ENCODE peak calls at places on chromosomes 13 and 19, in nine cellular contexts. One of them, this sample, is unnamed.

GRCh38 chr19:42170715-42171114 is 38.5 kb upstream of the POU2F2 start:
- DNase-seq in activated effector memory CD4-positive, alpha-beta T cell treated with Interleukin-2 at 50 U/mL for 16 hours: no peak
- DNase-seq in CD8-positive, alpha-beta T cell: no peak
- DNase-seq in stimulated activated CD4-positive, alpha-beta T cell treated with anti-CD3 and anti-CD28 coated beads, Interleukin-4, amount 100 ng/mL, for 24 hours: no peak
- DNase-seq in keratinocyte: no peak
- DNase-seq in esophagus muscularis mucosa: no peak
- DNase-seq in NCI-H345: no peak
- DNase-seq in GM13977: no peak
- DNase-seq in activated CD4-positive, alpha-beta T cell treated with anti-CD3 and anti-CD28 coated beads, Interleukin-2, amount 50 U/mL, for 24 hours: no peak
- DNase-seq in this sample: no peak

GRCh38 chr13:31051999-31052398 is 109.7 kb downstream of the HSPH1 start:
- DNase-seq in activated CD4-positive, alpha-beta T cell treated with anti-CD3 and anti-CD28 coated beads, Interleukin-2, amount 50 U/mL, for 24 hours: no peak
- DNase-seq in CD8-positive, alpha-beta T cell: no peak
- DNase-seq in GM13977: no peak
- DNase-seq in NCI-H345: no peak
- DNase-seq in stimulated activated CD4-positive, alpha-beta T cell treated with anti-CD3 and anti-CD28 coated beads, Interleukin-4, amount 100 ng/mL, for 24 hours: no peak
- DNase-seq in activated effector memory CD4-positive, alpha-beta T cell treated with Interleukin-2 at 50 U/mL for 16 hours: no peak
- DNase-seq in esophagus muscularis mucosa: no peak
- DNase-seq in keratinocyte: no peak
- DNase-seq in this sample: no peak

GRCh38 chr13:45838171-45838745 is 13.3 kb downstream of the SIAH3 start:
- DNase-seq in GM13977: no peak
- DNase-seq in stimulated activated CD4-positive, alpha-beta T cell treated with anti-CD3 and anti-CD28 coated beads, Interleukin-4, amount 100 ng/mL, for 24 hours: no peak
- DNase-seq in esophagus muscularis mucosa: no peak
- DNase-seq in NCI-H345: no peak
- DNase-seq in CD8-positive, alpha-beta T cell: no peak
- DNase-seq in activated effector memory CD4-positive, alpha-beta T cell treated with Interleukin-2 at 50 U/mL for 16 hours: no peak
- DNase-seq in activated CD4-positive, alpha-beta T cell treated with anti-CD3 and anti-CD28 coated beads, Interleukin-2, amount 50 U/mL, for 24 hours: no peak
- DNase-seq in keratinocyte: no peak
- DNase-seq in this sample: no peak

GRCh38 chr13:79037197-79037596 is 368.9 kb downstream of the RBM26 start:
- DNase-seq in stimulated activated CD4-positive, alpha-beta T cell treated with anti-CD3 and anti-CD28 coated beads, Interleukin-4, amount 100 ng/mL, for 24 hours: no peak
- DNase-seq in esophagus muscularis mucosa: no peak
- DNase-seq in NCI-H345: no peak
- DNase-seq in CD8-positive, alpha-beta T cell: no peak
- DNase-seq in activated CD4-positive, alpha-beta T cell treated with anti-CD3 and anti-CD28 coated beads, Interleukin-2, amount 50 U/mL, for 24 hours: no peak
- DNase-seq in activated effector memory CD4-positive, alpha-beta T cell treated with Interleukin-2 at 50 U/mL for 16 hours: no peak
- DNase-seq in keratinocyte: no peak
- DNase-seq in GM13977: no peak
- DNase-seq in this sample: no peak

GRCh38 chr13:27523345-27524073 is 73.1 kb upstream of the MTIF3 start:
- DNase-seq in stimulated activated CD4-positive, alpha-beta T cell treated with anti-CD3 and anti-CD28 coated beads, Interleukin-4, amount 100 ng/mL, for 24 hours: no peak
- DNase-seq in keratinocyte: no peak
- DNase-seq in esophagus muscularis mucosa: peak; percentile 66
- DNase-seq in NCI-H345: no peak
- DNase-seq in GM13977: no peak
- DNase-seq in activated CD4-positive, alpha-beta T cell treated with anti-CD3 and anti-CD28 coated beads, Interleukin-2, amount 50 U/mL, for 24 hours: no peak
- DNase-seq in CD8-positive, alpha-beta T cell: no peak
- DNase-seq in activated effector memory CD4-positive, alpha-beta T cell treated with Interleukin-2 at 50 U/mL for 16 hours: no peak
- DNase-seq in this sample: no peak

GRCh38 chr19:46133101-46133627 is 8.7 kb upstream of the IGFL3 start:
- DNase-seq in activated CD4-positive, alpha-beta T cell treated with anti-CD3 and anti-CD28 coated beads, Interleukin-2, amount 50 U/mL, for 24 hours: no peak
- DNase-seq in keratinocyte: peak; percentile 89
- DNase-seq in NCI-H345: peak; percentile 89
- DNase-seq in CD8-positive, alpha-beta T cell: no peak
- DNase-seq in esophagus muscularis mucosa: peak; percentile 90
- DNase-seq in activated effector memory CD4-positive, alpha-beta T cell treated with Interleukin-2 at 50 U/mL for 16 hours: no peak
- DNase-seq in GM13977: no peak
- DNase-seq in stimulated activated CD4-positive, alpha-beta T cell treated with anti-CD3 and anti-CD28 coated beads, Interleukin-4, amount 100 ng/mL, for 24 hours: no peak
- DNase-seq in this sample: peak; percentile 8

GRCh38 chr19:2140193-2140545 is 11.2 kb downstream of the AP3D1 start:
- DNase-seq in GM13977: no peak
- DNase-seq in activated effector memory CD4-positive, alpha-beta T cell treated with Interleukin-2 at 50 U/mL for 16 hours: no peak
- DNase-seq in keratinocyte: no peak
- DNase-seq in CD8-positive, alpha-beta T cell: no peak
- DNase-seq in esophagus muscularis mucosa: no peak
- DNase-seq in NCI-H345: no peak
- DNase-seq in stimulated activated CD4-positive, alpha-beta T cell treated with anti-CD3 and anti-CD28 coated beads, Interleukin-4, amount 100 ng/mL, for 24 hours: no peak
- DNase-seq in activated CD4-positive, alpha-beta T cell treated with anti-CD3 and anti-CD28 coated beads, Interleukin-2, amount 50 U/mL, for 24 hours: no peak
- DNase-seq in this sample: no peak

GRCh38 chr19:18772620-18773587 is 18.2 kb downstream of the COMP start:
- DNase-seq in stimulated activated CD4-positive, alpha-beta T cell treated with anti-CD3 and anti-CD28 coated beads, Interleukin-4, amount 100 ng/mL, for 24 hours: no peak
- DNase-seq in esophagus muscularis mucosa: no peak
- DNase-seq in activated effector memory CD4-positive, alpha-beta T cell treated with Interleukin-2 at 50 U/mL for 16 hours: no peak
- DNase-seq in CD8-positive, alpha-beta T cell: no peak
- DNase-seq in NCI-H345: no peak
- DNase-seq in keratinocyte: no peak
- DNase-seq in GM13977: no peak
- DNase-seq in activated CD4-positive, alpha-beta T cell treated with anti-CD3 and anti-CD28 coated beads, Interleukin-2, amount 50 U/mL, for 24 hours: no peak
- DNase-seq in this sample: no peak

GRCh38 chr19:41415154-41415571 is 12.0 kb downstream of the B3GNT8 start:
- DNase-seq in NCI-H345: no peak
- DNase-seq in esophagus muscularis mucosa: no peak
- DNase-seq in activated CD4-positive, alpha-beta T cell treated with anti-CD3 and anti-CD28 coated beads, Interleukin-2, amount 50 U/mL, for 24 hours: no peak
- DNase-seq in keratinocyte: no peak
- DNase-seq in stimulated activated CD4-positive, alpha-beta T cell treated with anti-CD3 and anti-CD28 coated beads, Interleukin-4, amount 100 ng/mL, for 24 hours: no peak
- DNase-seq in CD8-positive, alpha-beta T cell: no peak
- DNase-seq in activated effector memory CD4-positive, alpha-beta T cell treated with Interleukin-2 at 50 U/mL for 16 hours: no peak
- DNase-seq in GM13977: no peak
- DNase-seq in this sample: no peak

GRCh38 chr13:101343128-101343787 is 73.0 kb downstream of the NALCN start:
- DNase-seq in stimulated activated CD4-positive, alpha-beta T cell treated with anti-CD3 and anti-CD28 coated beads, Interleukin-4, amount 100 ng/mL, for 24 hours: no peak
- DNase-seq in activated effector memory CD4-positive, alpha-beta T cell treated with Interleukin-2 at 50 U/mL for 16 hours: no peak
- DNase-seq in NCI-H345: no peak
- DNase-seq in esophagus muscularis mucosa: no peak
- DNase-seq in activated CD4-positive, alpha-beta T cell treated with anti-CD3 and anti-CD28 coated beads, Interleukin-2, amount 50 U/mL, for 24 hours: no peak
- DNase-seq in GM13977: no peak
- DNase-seq in CD8-positive, alpha-beta T cell: no peak
- DNase-seq in keratinocyte: no peak
- DNase-seq in this sample: no peak

GRCh38 chr19:35090160-35090794 is 25.3 kb upstream of the FXYD3 start:
- DNase-seq in activated CD4-positive, alpha-beta T cell treated with anti-CD3 and anti-CD28 coated beads, Interleukin-2, amount 50 U/mL, for 24 hours: peak; percentile 24
- DNase-seq in stimulated activated CD4-positive, alpha-beta T cell treated with anti-CD3 and anti-CD28 coated beads, Interleukin-4, amount 100 ng/mL, for 24 hours: peak; percentile 60
- DNase-seq in NCI-H345: peak; percentile 84
- DNase-seq in GM13977: peak; percentile 85
- DNase-seq in keratinocyte: no peak
- DNase-seq in activated effector memory CD4-positive, alpha-beta T cell treated with Interleukin-2 at 50 U/mL for 16 hours: peak; percentile 6
- DNase-seq in esophagus muscularis mucosa: no peak
- DNase-seq in CD8-positive, alpha-beta T cell: no peak
- DNase-seq in this sample: peak; percentile 86

GRCh38 chr19:4233282-4233853 is 4.0 kb downstream of the EBI3 start:
- DNase-seq in activated CD4-positive, alpha-beta T cell treated with anti-CD3 and anti-CD28 coated beads, Interleukin-2, amount 50 U/mL, for 24 hours: peak; percentile 54
- DNase-seq in GM13977: peak; percentile 55
- DNase-seq in NCI-H345: peak; percentile 49
- DNase-seq in activated effector memory CD4-positive, alpha-beta T cell treated with Interleukin-2 at 50 U/mL for 16 hours: peak; percentile 43
- DNase-seq in keratinocyte: no peak
- DNase-seq in stimulated activated CD4-positive, alpha-beta T cell treated with anti-CD3 and anti-CD28 coated beads, Interleukin-4, amount 100 ng/mL, for 24 hours: peak; percentile 74
- DNase-seq in esophagus muscularis mucosa: no peak
- DNase-seq in CD8-positive, alpha-beta T cell: peak; percentile 46
- DNase-seq in this sample: no peak

GRCh38 chr13:28056970-28057712 is 43.2 kb downstream of the FLT3 start:
- DNase-seq in keratinocyte: no peak
- DNase-seq in stimulated activated CD4-positive, alpha-beta T cell treated with anti-CD3 and anti-CD28 coated beads, Interleukin-4, amount 100 ng/mL, for 24 hours: no peak
- DNase-seq in GM13977: peak; percentile 26
- DNase-seq in CD8-positive, alpha-beta T cell: no peak
- DNase-seq in esophagus muscularis mucosa: no peak
- DNase-seq in activated CD4-positive, alpha-beta T cell treated with anti-CD3 and anti-CD28 coated beads, Interleukin-2, amount 50 U/mL, for 24 hours: no peak
- DNase-seq in NCI-H345: no peak
- DNase-seq in activated effector memory CD4-positive, alpha-beta T cell treated with Interleukin-2 at 50 U/mL for 16 hours: no peak
- DNase-seq in this sample: no peak

GRCh38 chr19:40685563-40685962 is 4.9 kb downstream of the NUMBL start:
- DNase-seq in activated effector memory CD4-positive, alpha-beta T cell treated with Interleukin-2 at 50 U/mL for 16 hours: no peak
- DNase-seq in esophagus muscularis mucosa: no peak
- DNase-seq in CD8-positive, alpha-beta T cell: no peak
- DNase-seq in activated CD4-positive, alpha-beta T cell treated with anti-CD3 and anti-CD28 coated beads, Interleukin-2, amount 50 U/mL, for 24 hours: no peak
- DNase-seq in NCI-H345: no peak
- DNase-seq in GM13977: no peak
- DNase-seq in stimulated activated CD4-positive, alpha-beta T cell treated with anti-CD3 and anti-CD28 coated beads, Interleukin-4, amount 100 ng/mL, for 24 hours: no peak
- DNase-seq in keratinocyte: no peak
- DNase-seq in this sample: no peak

GRCh38 chr19:56885173-56885679 is 44.7 kb upstream of the PEG3 start:
- DNase-seq in CD8-positive, alpha-beta T cell: no peak
- DNase-seq in keratinocyte: no peak
- DNase-seq in activated CD4-positive, alpha-beta T cell treated with anti-CD3 and anti-CD28 coated beads, Interleukin-2, amount 50 U/mL, for 24 hours: no peak
- DNase-seq in stimulated activated CD4-positive, alpha-beta T cell treated with anti-CD3 and anti-CD28 coated beads, Interleukin-4, amount 100 ng/mL, for 24 hours: no peak
- DNase-seq in NCI-H345: no peak
- DNase-seq in GM13977: no peak
- DNase-seq in activated effector memory CD4-positive, alpha-beta T cell treated with Interleukin-2 at 50 U/mL for 16 hours: no peak
- DNase-seq in esophagus muscularis mucosa: no peak
- DNase-seq in this sample: no peak

GRCh38 chr13:98142427-98143156 is at the start of gene FARP1:
- DNase-seq in NCI-H345: peak; percentile 91
- DNase-seq in keratinocyte: no peak
- DNase-seq in esophagus muscularis mucosa: no peak
- DNase-seq in CD8-positive, alpha-beta T cell: no peak
- DNase-seq in activated CD4-positive, alpha-beta T cell treated with anti-CD3 and anti-CD28 coated beads, Interleukin-2, amount 50 U/mL, for 24 hours: no peak
- DNase-seq in activated effector memory CD4-positive, alpha-beta T cell treated with Interleukin-2 at 50 U/mL for 16 hours: no peak
- DNase-seq in GM13977: peak; percentile 73
- DNase-seq in stimulated activated CD4-positive, alpha-beta T cell treated with anti-CD3 and anti-CD28 coated beads, Interleukin-4, amount 100 ng/mL, for 24 hours: no peak
- DNase-seq in this sample: no peak

GRCh38 chr13:82878536-82878935 is 1003.7 kb downstream of the SLITRK1 start:
- DNase-seq in keratinocyte: no peak
- DNase-seq in activated CD4-positive, alpha-beta T cell treated with anti-CD3 and anti-CD28 coated beads, Interleukin-2, amount 50 U/mL, for 24 hours: no peak
- DNase-seq in GM13977: no peak
- DNase-seq in stimulated activated CD4-positive, alpha-beta T cell treated with anti-CD3 and anti-CD28 coated beads, Interleukin-4, amount 100 ng/mL, for 24 hours: no peak
- DNase-seq in CD8-positive, alpha-beta T cell: no peak
- DNase-seq in esophagus muscularis mucosa: no peak
- DNase-seq in NCI-H345: peak; percentile 93
- DNase-seq in activated effector memory CD4-positive, alpha-beta T cell treated with Interleukin-2 at 50 U/mL for 16 hours: no peak
- DNase-seq in this sample: no peak

GRCh38 chr19:3604987-3605343 is 1.7 kb downstream of the TBXA2R start:
- DNase-seq in stimulated activated CD4-positive, alpha-beta T cell treated with anti-CD3 and anti-CD28 coated beads, Interleukin-4, amount 100 ng/mL, for 24 hours: no peak
- DNase-seq in activated effector memory CD4-positive, alpha-beta T cell treated with Interleukin-2 at 50 U/mL for 16 hours: peak; percentile 4
- DNase-seq in NCI-H345: no peak
- DNase-seq in CD8-positive, alpha-beta T cell: no peak
- DNase-seq in keratinocyte: no peak
- DNase-seq in activated CD4-positive, alpha-beta T cell treated with anti-CD3 and anti-CD28 coated beads, Interleukin-2, amount 50 U/mL, for 24 hours: no peak
- DNase-seq in GM13977: peak; percentile 84
- DNase-seq in esophagus muscularis mucosa: no peak
- DNase-seq in this sample: no peak

GRCh38 chr13:24985102-24985501 is 110.8 kb upstream of the PABPC3 start:
- DNase-seq in esophagus muscularis mucosa: no peak
- DNase-seq in NCI-H345: no peak
- DNase-seq in GM13977: no peak
- DNase-seq in CD8-positive, alpha-beta T cell: no peak
- DNase-seq in activated effector memory CD4-positive, alpha-beta T cell treated with Interleukin-2 at 50 U/mL for 16 hours: no peak
- DNase-seq in activated CD4-positive, alpha-beta T cell treated with anti-CD3 and anti-CD28 coated beads, Interleukin-2, amount 50 U/mL, for 24 hours: no peak
- DNase-seq in keratinocyte: no peak
- DNase-seq in stimulated activated CD4-positive, alpha-beta T cell treated with anti-CD3 and anti-CD28 coated beads, Interleukin-4, amount 100 ng/mL, for 24 hours: no peak
- DNase-seq in this sample: no peak

GRCh38 chr19:19372656-19373416 is 32.6 kb upstream of the GATAD2A start:
- DNase-seq in activated effector memory CD4-positive, alpha-beta T cell treated with Interleukin-2 at 50 U/mL for 16 hours: peak; percentile 31
- DNase-seq in activated CD4-positive, alpha-beta T cell treated with anti-CD3 and anti-CD28 coated beads, Interleukin-2, amount 50 U/mL, for 24 hours: peak; percentile 19
- DNase-seq in NCI-H345: no peak
- DNase-seq in CD8-positive, alpha-beta T cell: no peak
- DNase-seq in esophagus muscularis mucosa: no peak
- DNase-seq in stimulated activated CD4-positive, alpha-beta T cell treated with anti-CD3 and anti-CD28 coated beads, Interleukin-4, amount 100 ng/mL, for 24 hours: peak; percentile 45
- DNase-seq in GM13977: peak; percentile 65
- DNase-seq in keratinocyte: no peak
- DNase-seq in this sample: no peak

GRCh38 chr19:46453661-46454060 is 17.7 kb downstream of the PNMA8A start:
- DNase-seq in CD8-positive, alpha-beta T cell: no peak
- DNase-seq in activated effector memory CD4-positive, alpha-beta T cell treated with Interleukin-2 at 50 U/mL for 16 hours: no peak
- DNase-seq in NCI-H345: no peak
- DNase-seq in keratinocyte: peak; percentile 83
- DNase-seq in activated CD4-positive, alpha-beta T cell treated with anti-CD3 and anti-CD28 coated beads, Interleukin-2, amount 50 U/mL, for 24 hours: no peak
- DNase-seq in stimulated activated CD4-positive, alpha-beta T cell treated with anti-CD3 and anti-CD28 coated beads, Interleukin-4, amount 100 ng/mL, for 24 hours: no peak
- DNase-seq in esophagus muscularis mucosa: no peak
- DNase-seq in GM13977: no peak
- DNase-seq in this sample: no peak

GRCh38 chr19:55257461-55258411 is 1.1 kb downstream of the PPP6R1 start:
- DNase-seq in stimulated activated CD4-positive, alpha-beta T cell treated with anti-CD3 and anti-CD28 coated beads, Interleukin-4, amount 100 ng/mL, for 24 hours: peak; percentile 34
- DNase-seq in activated CD4-positive, alpha-beta T cell treated with anti-CD3 and anti-CD28 coated beads, Interleukin-2, amount 50 U/mL, for 24 hours: no peak
- DNase-seq in CD8-positive, alpha-beta T cell: no peak
- DNase-seq in keratinocyte: no peak
- DNase-seq in GM13977: no peak
- DNase-seq in activated effector memory CD4-positive, alpha-beta T cell treated with Interleukin-2 at 50 U/mL for 16 hours: no peak
- DNase-seq in NCI-H345: no peak
- DNase-seq in esophagus muscularis mucosa: no peak
- DNase-seq in this sample: no peak

GRCh38 chr19:15123900-15124299 is 16.7 kb downstream of the SYDE1 start:
- DNase-seq in keratinocyte: no peak
- DNase-seq in esophagus muscularis mucosa: no peak
- DNase-seq in GM13977: no peak
- DNase-seq in NCI-H345: peak; percentile 24
- DNase-seq in activated effector memory CD4-positive, alpha-beta T cell treated with Interleukin-2 at 50 U/mL for 16 hours: no peak
- DNase-seq in CD8-positive, alpha-beta T cell: no peak
- DNase-seq in activated CD4-positive, alpha-beta T cell treated with anti-CD3 and anti-CD28 coated beads, Interleukin-2, amount 50 U/mL, for 24 hours: no peak
- DNase-seq in stimulated activated CD4-positive, alpha-beta T cell treated with anti-CD3 and anti-CD28 coated beads, Interleukin-4, amount 100 ng/mL, for 24 hours: no peak
- DNase-seq in this sample: no peak

GRCh38 chr13:68099616-68100015 is 869.5 kb upstream of the PCDH9 start:
- DNase-seq in esophagus muscularis mucosa: no peak
- DNase-seq in CD8-positive, alpha-beta T cell: no peak
- DNase-seq in GM13977: no peak
- DNase-seq in NCI-H345: no peak
- DNase-seq in activated effector memory CD4-positive, alpha-beta T cell treated with Interleukin-2 at 50 U/mL for 16 hours: no peak
- DNase-seq in stimulated activated CD4-positive, alpha-beta T cell treated with anti-CD3 and anti-CD28 coated beads, Interleukin-4, amount 100 ng/mL, for 24 hours: no peak
- DNase-seq in keratinocyte: no peak
- DNase-seq in activated CD4-positive, alpha-beta T cell treated with anti-CD3 and anti-CD28 coated beads, Interleukin-2, amount 50 U/mL, for 24 hours: no peak
- DNase-seq in this sample: peak; percentile 17

GRCh38 chr19:40584007-40584406 is 7.3 kb downstream of the SHKBP1 start:
- DNase-seq in activated CD4-positive, alpha-beta T cell treated with anti-CD3 and anti-CD28 coated beads, Interleukin-2, amount 50 U/mL, for 24 hours: no peak
- DNase-seq in stimulated activated CD4-positive, alpha-beta T cell treated with anti-CD3 and anti-CD28 coated beads, Interleukin-4, amount 100 ng/mL, for 24 hours: no peak
- DNase-seq in CD8-positive, alpha-beta T cell: no peak
- DNase-seq in activated effector memory CD4-positive, alpha-beta T cell treated with Interleukin-2 at 50 U/mL for 16 hours: no peak
- DNase-seq in esophagus muscularis mucosa: no peak
- DNase-seq in GM13977: no peak
- DNase-seq in NCI-H345: no peak
- DNase-seq in keratinocyte: no peak
- DNase-seq in this sample: no peak

GRCh38 chr13:78657699-78658629 is 991 bp downstream of the OBI1 start:
- DNase-seq in stimulated activated CD4-positive, alpha-beta T cell treated with anti-CD3 and anti-CD28 coated beads, Interleukin-4, amount 100 ng/mL, for 24 hours: no peak
- DNase-seq in keratinocyte: no peak
- DNase-seq in activated CD4-positive, alpha-beta T cell treated with anti-CD3 and anti-CD28 coated beads, Interleukin-2, amount 50 U/mL, for 24 hours: no peak
- DNase-seq in esophagus muscularis mucosa: no peak
- DNase-seq in GM13977: peak; percentile 45
- DNase-seq in NCI-H345: no peak
- DNase-seq in activated effector memory CD4-positive, alpha-beta T cell treated with Interleukin-2 at 50 U/mL for 16 hours: no peak
- DNase-seq in CD8-positive, alpha-beta T cell: no peak
- DNase-seq in this sample: no peak

GRCh38 chr19:50896591-50897190 is 14.5 kb downstream of the KLK4 start:
- DNase-seq in activated CD4-positive, alpha-beta T cell treated with anti-CD3 and anti-CD28 coated beads, Interleukin-2, amount 50 U/mL, for 24 hours: no peak
- DNase-seq in stimulated activated CD4-positive, alpha-beta T cell treated with anti-CD3 and anti-CD28 coated beads, Interleukin-4, amount 100 ng/mL, for 24 hours: peak; percentile 11
- DNase-seq in keratinocyte: peak; percentile 97
- DNase-seq in NCI-H345: peak; percentile 64
- DNase-seq in activated effector memory CD4-positive, alpha-beta T cell treated with Interleukin-2 at 50 U/mL for 16 hours: no peak
- DNase-seq in GM13977: peak; percentile 85
- DNase-seq in CD8-positive, alpha-beta T cell: no peak
- DNase-seq in esophagus muscularis mucosa: no peak
- DNase-seq in this sample: no peak

GRCh38 chr13:50340146-50340545 is 324.9 kb downstream of the KCNRG start:
- DNase-seq in GM13977: no peak
- DNase-seq in stimulated activated CD4-positive, alpha-beta T cell treated with anti-CD3 and anti-CD28 coated beads, Interleukin-4, amount 100 ng/mL, for 24 hours: no peak
- DNase-seq in CD8-positive, alpha-beta T cell: no peak
- DNase-seq in esophagus muscularis mucosa: no peak
- DNase-seq in activated effector memory CD4-positive, alpha-beta T cell treated with Interleukin-2 at 50 U/mL for 16 hours: no peak
- DNase-seq in NCI-H345: no peak
- DNase-seq in keratinocyte: no peak
- DNase-seq in activated CD4-positive, alpha-beta T cell treated with anti-CD3 and anti-CD28 coated beads, Interleukin-2, amount 50 U/mL, for 24 hours: no peak
- DNase-seq in this sample: no peak

GRCh38 chr19:40693150-40693788 is 2.8 kb upstream of the NUMBL start:
- DNase-seq in CD8-positive, alpha-beta T cell: no peak
- DNase-seq in activated CD4-positive, alpha-beta T cell treated with anti-CD3 and anti-CD28 coated beads, Interleukin-2, amount 50 U/mL, for 24 hours: no peak
- DNase-seq in esophagus muscularis mucosa: no peak
- DNase-seq in keratinocyte: no peak
- DNase-seq in GM13977: no peak
- DNase-seq in NCI-H345: no peak
- DNase-seq in stimulated activated CD4-positive, alpha-beta T cell treated with anti-CD3 and anti-CD28 coated beads, Interleukin-4, amount 100 ng/mL, for 24 hours: no peak
- DNase-seq in activated effector memory CD4-positive, alpha-beta T cell treated with Interleukin-2 at 50 U/mL for 16 hours: no peak
- DNase-seq in this sample: no peak

GRCh38 chr19:53808710-53809125 is 15.4 kb downstream of the NLRP12 start:
- DNase-seq in stimulated activated CD4-positive, alpha-beta T cell treated with anti-CD3 and anti-CD28 coated beads, Interleukin-4, amount 100 ng/mL, for 24 hours: no peak
- DNase-seq in esophagus muscularis mucosa: no peak
- DNase-seq in NCI-H345: no peak
- DNase-seq in activated effector memory CD4-positive, alpha-beta T cell treated with Interleukin-2 at 50 U/mL for 16 hours: no peak
- DNase-seq in CD8-positive, alpha-beta T cell: no peak
- DNase-seq in GM13977: no peak
- DNase-seq in keratinocyte: no peak
- DNase-seq in activated CD4-positive, alpha-beta T cell treated with anti-CD3 and anti-CD28 coated beads, Interleukin-2, amount 50 U/mL, for 24 hours: no peak
- DNase-seq in this sample: peak; percentile 34

GRCh38 chr19:51123381-51124186 is 1.1 kb upstream of the SIGLEC9 start:
- DNase-seq in NCI-H345: no peak
- DNase-seq in CD8-positive, alpha-beta T cell: no peak
- DNase-seq in stimulated activated CD4-positive, alpha-beta T cell treated with anti-CD3 and anti-CD28 coated beads, Interleukin-4, amount 100 ng/mL, for 24 hours: peak; percentile 38
- DNase-seq in activated CD4-positive, alpha-beta T cell treated with anti-CD3 and anti-CD28 coated beads, Interleukin-2, amount 50 U/mL, for 24 hours: no peak
- DNase-seq in GM13977: no peak
- DNase-seq in keratinocyte: no peak
- DNase-seq in activated effector memory CD4-positive, alpha-beta T cell treated with Interleukin-2 at 50 U/mL for 16 hours: peak; percentile 50
- DNase-seq in esophagus muscularis mucosa: no peak
- DNase-seq in this sample: no peak